ENCODE peak calls at places on chromosomes 7 and 10, in seven cellular contexts. O is GM23248; Z is aorta; X is small intestine; W is tibial nerve; K is cardiac muscle cell; F is CD8-positive, alpha-beta memory T cell. D is an unnamed sample. For H3K4me1 and H3K27me3, the result is how much of the 10 kb centered on the place peaks cover.

GRCh38 chr10:89427629-89428028 is 13.3 kb downstream of the IFIT5 start:
- DNase-seq in O (peak), Z (no peak), X (no peak), W (no peak), K (no peak), F (no peak), D (no peak)

GRCh38 chr7:14687777-14688176 is 214.8 kb downstream of the DGKB start:
- DNase-seq in O (no peak), Z (no peak), X (no peak), W (no peak), K (no peak), F (no peak), D (no peak)

GRCh38 chr7:50379082-50379481 is 71.1 kb downstream of the FIGNL1 start:
- DNase-seq in O (no peak), Z (no peak), X (no peak), W (no peak), K (peak), F (no peak), D (no peak)

GRCh38 chr7:55415173-55415778 is 50.1 kb downstream of the LANCL2 start:
- DNase-seq in O (peak), Z (peak), X (peak), W (peak), K (peak), F (peak), D (peak)

GRCh38 chr7:5532520-5533335 is 109.1 kb upstream of the TNRC18 start:
- DNase-seq in O (peak), Z (peak), X (peak), W (no peak), K (peak), F (peak), D (no peak)

GRCh38 chr10:110273474-110273873 is 31.2 kb downstream of the SMNDC1 start:
- DNase-seq in O (peak), Z (peak), X (peak), W (peak), K (no peak), F (no peak), D (peak)

GRCh38 chr10:98309366-98310355 is 41.7 kb upstream of the LOXL4 start:
- DNase-seq in O (peak), Z (peak), X (peak), W (peak), K (peak), F (no peak), D (no peak)

GRCh38 chr7:147578196-147578595 is 1012.4 kb upstream of the C7orf33 start:
- DNase-seq in O (peak), Z (no peak), X (no peak), W (no peak), K (no peak), F (no peak), D (no peak)

GRCh38 chr7:26449175-26450165 is 157.8 kb downstream of the SNX10 start:
- DNase-seq in O (peak), Z (no peak), X (no peak), W (no peak), K (no peak), F (no peak), D (no peak)

GRCh38 chr10:89480047-89480446 is 55.3 kb downstream of the SLC16A12 start:
- DNase-seq in O (peak), Z (no peak), X (no peak), W (no peak), K (no peak), F (no peak), D (no peak)

GRCh38 chr7:7992502-7992901 is 23.9 kb downstream of the GLCCI1 start:
- DNase-seq in O (peak), Z (no peak), X (no peak), W (no peak), K (peak), F (no peak), D (no peak)

GRCh38 chr7:29565982-29566746 is 2.5 kb downstream of the PRR15 start:
- DNase-seq in O (peak), Z (peak), X (peak), W (no peak), K (no peak), F (no peak), D (no peak)

GRCh38 chr7:98935811-98936210 is 57.5 kb downstream of the TRRAP start:
- DNase-seq in O (peak), Z (no peak), X (no peak), W (no peak), K (no peak), F (no peak), D (no peak)

DNA sequence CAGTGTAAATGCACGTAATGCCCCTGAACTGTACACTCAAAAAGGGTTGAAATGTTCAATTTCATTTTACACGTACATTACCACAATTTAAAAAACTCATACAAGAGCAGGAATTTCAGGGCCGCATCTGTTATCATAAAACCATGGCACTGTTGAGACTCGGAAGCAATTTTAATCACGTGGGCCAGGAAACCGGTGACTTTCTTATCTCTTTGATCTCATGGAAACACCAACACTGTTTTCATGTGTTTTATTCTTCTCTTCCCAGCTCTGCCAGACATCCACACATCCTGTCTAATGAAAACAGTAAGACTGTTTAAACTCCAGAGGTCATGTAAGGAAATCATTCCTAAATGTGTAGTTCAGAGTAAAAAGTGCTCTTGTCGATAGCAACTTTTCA is 35.9 kb downstream of the PTPRE start:
- DNase-seq in O (no peak), Z (no peak), X (no peak), W (no peak), K (no peak), F (no peak), D (no peak)
- H3K27ac ChIP-seq in O (no peak), Z (no peak), X (peak), W (no peak), K (no peak), F (no peak), D (no peak)

GRCh38 chr7:131020759-131021219 is 286.8 kb upstream of the KLF14 start:
- DNase-seq in O (no peak), Z (no peak), X (no peak), W (no peak), K (no peak), F (no peak), D (no peak)

GRCh38 chr7:131016230-131016629 is 282.2 kb upstream of the KLF14 start:
- DNase-seq in O (peak), Z (no peak), X (no peak), W (no peak), K (no peak), F (no peak), D (no peak)

GRCh38 chr7:131021902-131022301 is 287.9 kb upstream of the KLF14 start:
- DNase-seq in O (no peak), Z (no peak), X (no peak), W (no peak), K (no peak), F (no peak), D (no peak)

GRCh38 chr7:131021460-131021859 is 287.5 kb upstream of the KLF14 start:
- DNase-seq in O (no peak), Z (no peak), X (no peak), W (no peak), K (no peak), F (no peak), D (no peak)

DNA sequence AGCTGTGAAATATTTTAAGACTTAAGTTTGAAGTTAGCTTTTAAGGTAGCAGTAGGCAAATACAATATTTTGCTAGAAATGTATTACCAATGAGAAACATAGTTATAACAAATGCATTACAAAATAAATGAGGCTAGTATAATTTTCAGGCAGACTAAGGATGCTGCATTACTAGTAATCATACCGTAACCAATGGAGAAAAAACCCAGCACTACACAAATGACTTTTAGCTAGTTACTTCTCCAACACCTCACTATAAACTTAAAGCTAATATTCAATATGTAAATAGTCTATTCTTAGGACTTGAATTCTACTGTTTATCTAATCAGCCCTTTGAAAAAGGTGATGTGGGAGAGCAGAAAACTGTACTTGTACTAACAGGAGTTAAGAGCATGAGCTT is 285.3 kb upstream of the KLF14 start:
- DNase-seq in O (no peak), Z (no peak), X (no peak), W (no peak), K (no peak), F (no peak), D (no peak)
- H3K4me1 ChIP-seq in O (under half), Z (under half), X (under half), W (under half), K (under half), F (half or more), D (under half)

GRCh38 chr10:97106207-97106606 is 79.6 kb downstream of the SLIT1 start:
- DNase-seq in O (no peak), Z (no peak), X (no peak), W (no peak), K (no peak), F (no peak), D (no peak)
- H3K27me3 ChIP-seq in O (under half), Z (under half), X (under half), W (under half), K (under half), F (under half), D (under half)

GRCh38 chr10:104301907-104302690 is 33.1 kb downstream of the GSTO2 start:
- DNase-seq in O (peak), Z (no peak), X (no peak), W (no peak), K (no peak), F (no peak), D (no peak)

GRCh38 chr10:104303594-104304178 is 34.6 kb downstream of the ITPRIP start:
- DNase-seq in O (no peak), Z (no peak), X (no peak), W (no peak), K (no peak), F (no peak), D (no peak)

GRCh38 chr10:104306897-104307296 is 31.4 kb downstream of the ITPRIP start:
- DNase-seq in O (no peak), Z (no peak), X (no peak), W (no peak), K (no peak), F (no peak), D (no peak)

GRCh38 chr10:104304927-104305326 is 33.3 kb downstream of the ITPRIP start:
- DNase-seq in O (no peak), Z (no peak), X (no peak), W (no peak), K (peak), F (no peak), D (no peak)

GRCh38 chr10:104304346-104304745 is 33.9 kb downstream of the ITPRIP start:
- DNase-seq in O (no peak), Z (no peak), X (no peak), W (no peak), K (no peak), F (no peak), D (no peak)
- H3K27ac ChIP-seq in O (no peak), Z (no peak), X (no peak), W (no peak), K (no peak), F (no peak), D (no peak)

GRCh38 chr7:2758673-2759603 is 70.9 kb downstream of the AMZ1 start:
- DNase-seq in O (no peak), Z (no peak), X (peak), W (no peak), K (no peak), F (no peak), D (no peak)

GRCh38 chr7:2759736-2760097 is 71.7 kb downstream of the AMZ1 start:
- DNase-seq in O (no peak), Z (no peak), X (no peak), W (no peak), K (no peak), F (no peak), D (no peak)

GRCh38 chr7:2761131-2761624 is 73.2 kb downstream of the AMZ1 start:
- DNase-seq in O (peak), Z (no peak), X (no peak), W (no peak), K (no peak), F (no peak), D (no peak)

GRCh38 chr7:2761801-2762497 is 73.9 kb downstream of the AMZ1 start:
- DNase-seq in O (no peak), Z (no peak), X (no peak), W (no peak), K (no peak), F (no peak), D (no peak)

DNA sequence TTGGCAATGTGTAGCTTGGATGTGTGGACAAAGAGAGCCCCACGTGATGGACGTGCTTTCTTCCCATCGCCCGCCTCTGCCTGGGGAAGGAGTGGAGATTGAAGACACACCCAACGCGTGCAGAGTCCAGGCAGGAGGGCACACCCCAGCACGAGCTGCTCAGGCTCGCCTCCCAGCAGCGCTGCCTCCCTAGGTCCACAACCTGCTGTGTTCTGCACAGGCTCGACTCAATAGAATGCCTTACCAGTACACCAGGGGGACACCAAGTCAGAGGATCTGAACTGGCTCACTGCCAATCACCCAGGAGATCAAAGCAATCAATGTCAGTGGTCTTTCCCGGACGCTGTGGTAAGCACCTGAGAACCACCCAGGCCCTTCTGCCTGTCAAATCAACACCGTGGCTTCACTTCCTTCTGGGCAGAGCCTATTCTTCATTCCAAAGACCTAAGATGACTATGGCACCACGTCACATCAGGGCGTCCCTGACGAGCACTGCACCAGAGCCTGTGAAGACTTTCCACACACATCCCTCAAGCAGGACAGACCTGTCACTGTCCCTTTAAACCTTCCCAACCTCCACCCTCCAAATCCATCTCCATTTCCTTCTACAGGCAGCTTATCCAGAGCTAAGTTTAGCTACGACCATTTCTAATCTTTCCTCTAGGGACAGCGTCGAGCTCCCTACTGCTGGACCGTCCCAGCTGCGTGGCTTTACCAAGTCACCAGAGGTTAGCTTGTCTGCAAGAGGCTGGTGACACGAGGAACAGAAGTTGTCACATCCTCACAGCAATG is 72.3 kb downstream of the AMZ1 start:
- DNase-seq in O (peak), Z (peak), X (peak), W (no peak), K (peak), F (no peak), D (no peak)
- H3K4me1 ChIP-seq in O (half or more), Z (under half), X (under half), W (under half), K (under half), F (under half), D (under half)